ENCODE peak calls at places on chromosomes 3 and 15, in five cellular contexts. C is gastrocnemius medialis; L is CD8-positive, alpha-beta T cell; K is K562; N is RWPE2. X is an unnamed sample.

GRCh38 chr3:56704706-56705105 is 21.6 kb upstream of the TASOR start:
- DNase-seq in C (no peak), L (peak), K (no peak), N (no peak), X (no peak)

GRCh38 chr15:73078722-73079121 is 26.5 kb downstream of the NEO1 start:
- DNase-seq in C (no peak), L (no peak), K (no peak), N (no peak), X (no peak)

GRCh38 chr3:172303181-172303580 is 145.1 kb downstream of the GHSR start:
- DNase-seq in C (no peak), L (no peak), K (no peak), N (no peak), X (no peak)

GRCh38 chr3:124333931-124334640 is 342.2 kb upstream of the ROPN1 start:
- DNase-seq in C (no peak), L (no peak), K (no peak), N (no peak), X (no peak)

GRCh38 chr3:72768976-72769375 is 79.3 kb downstream of the SHQ1 start:
- DNase-seq in C (no peak), L (no peak), K (no peak), N (no peak), X (no peak)

GRCh38 chr15:60804551-60804950 is 325.6 kb upstream of the ICE2 start:
- DNase-seq in C (no peak), L (no peak), K (no peak), N (no peak), X (no peak)

GRCh38 chr15:45126535-45127158 is 3.0 kb downstream of the DUOXA1 start:
- DNase-seq in C (no peak), L (no peak), K (peak), N (no peak), X (no peak)

GRCh38 chr3:141507392-141508066 is 20.7 kb downstream of the RASA2 start:
- DNase-seq in C (no peak), L (no peak), K (no peak), N (no peak), X (no peak)

GRCh38 chr3:12197475-12197874 is 38.8 kb upstream of the TIMP4 start:
- DNase-seq in C (no peak), L (no peak), K (no peak), N (no peak), X (no peak)

GRCh38 chr3:17079933-17080332 is 195.2 kb downstream of the PLCL2 start:
- DNase-seq in C (no peak), L (no peak), K (no peak), N (no peak), X (no peak)

GRCh38 chr15:26773485-26773877 is 615 bp upstream of the GABRB3 start:
- DNase-seq in C (no peak), L (no peak), K (no peak), N (no peak), X (no peak)

GRCh38 chr3:150331978-150332568 is 76.0 kb upstream of the TSC22D2 start:
- DNase-seq in C (no peak), L (no peak), K (no peak), N (no peak), X (no peak)

GRCh38 chr3:15757824-15758223 is 40.0 kb downstream of the ANKRD28 start:
- DNase-seq in C (no peak), L (no peak), K (no peak), N (no peak), X (no peak)
- H3K27ac ChIP-seq in C (peak), L (no peak), K (no peak), N (no peak), X (peak)

DNA sequence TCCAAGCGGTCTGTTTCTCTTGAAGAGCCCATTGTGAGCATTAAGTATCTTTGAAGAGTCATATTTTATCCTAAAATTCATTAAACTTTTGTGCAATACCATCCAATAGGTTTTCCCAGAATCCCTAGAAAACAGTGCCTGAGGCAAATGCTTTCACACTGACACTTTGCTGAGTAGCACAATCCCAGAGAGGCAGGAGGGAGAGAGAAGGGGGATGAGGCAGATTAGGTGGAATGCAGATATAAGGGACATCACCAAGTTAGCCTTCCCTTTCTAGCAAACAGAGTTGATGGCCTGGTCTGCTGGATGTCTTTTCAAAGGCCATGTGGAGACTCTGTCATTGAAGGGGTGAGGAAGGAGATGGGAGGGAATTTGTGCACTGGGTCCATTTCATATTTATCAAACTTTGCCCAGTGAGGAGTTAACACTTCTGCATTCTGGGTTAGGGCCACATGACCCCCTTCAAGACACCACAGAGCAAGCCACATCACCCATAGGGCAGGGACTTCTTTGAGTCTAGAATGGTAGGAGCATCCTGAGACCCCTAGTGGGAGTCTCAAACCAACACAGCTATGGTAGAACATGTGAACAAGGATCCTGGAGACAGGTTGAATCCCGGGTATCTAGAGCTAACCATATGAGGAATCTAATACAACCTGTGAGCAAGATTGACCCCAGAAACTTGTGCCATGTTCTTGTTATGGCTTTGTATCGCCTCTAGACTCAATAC is 32.0 kb upstream of the SEMA6D start:
- DNase-seq in C (no peak), L (no peak), K (no peak), N (no peak), X (no peak)
- TF ChIP-seq CTCF in C (no peak), L (no peak), K (no peak), N (no peak), X (no peak)

DNA sequence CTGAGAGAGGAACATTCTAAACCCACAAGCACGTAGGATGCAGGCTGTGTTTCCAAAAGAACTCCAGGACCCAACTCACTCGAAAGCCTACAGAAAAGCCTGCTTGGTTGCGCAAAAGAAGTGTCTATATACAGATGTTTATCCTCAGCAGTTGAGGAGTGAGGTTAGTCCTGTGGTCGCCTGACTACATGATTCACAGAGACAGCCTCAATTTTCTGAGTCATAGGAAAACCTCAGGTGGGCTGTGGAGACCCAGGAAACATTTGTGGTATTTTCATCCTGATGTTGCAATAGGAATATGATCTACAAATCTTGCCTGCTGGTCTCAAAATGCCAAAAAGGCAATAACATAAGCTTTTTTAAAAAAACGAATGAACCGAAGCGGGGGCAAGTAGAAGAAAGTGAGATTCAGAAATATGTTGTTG is 183.8 kb upstream of the THRB start:
- DNase-seq in C (no peak), L (no peak), K (peak), N (peak), X (no peak)
- H3K4me3 ChIP-seq in C (no peak), L (no peak), K (no peak), N (no peak), X (no peak)

GRCh38 chr3:102259636-102260035 is 175.2 kb upstream of the ZPLD1 start:
- DNase-seq in C (no peak), L (no peak), K (no peak), N (no peak), X (no peak)
- H3K27ac ChIP-seq in C (no peak), L (no peak), K (no peak), N (no peak), X (no peak)

DNA sequence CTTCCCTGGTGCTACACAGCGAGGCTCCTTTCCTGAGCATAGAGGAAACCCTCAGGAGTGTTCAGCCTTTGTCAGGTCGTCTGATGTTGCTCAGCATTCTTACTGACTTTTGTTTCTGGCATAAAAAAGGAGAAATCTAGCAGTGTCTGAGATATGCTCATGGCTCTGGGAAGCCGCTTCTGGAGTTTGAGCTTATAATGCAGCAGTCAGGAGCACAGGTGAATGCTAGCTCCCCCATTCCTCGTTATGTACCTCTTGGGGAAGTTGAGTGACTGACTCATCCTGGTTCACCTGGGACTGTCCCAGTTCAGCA is 49.2 kb upstream of the MYZAP start:
- DNase-seq in C (no peak), L (no peak), K (no peak), N (peak), X (no peak)
- TF ChIP-seq CTCF in C (no peak), L (no peak), K (no peak), N (peak), X (no peak)

X was measured in coronary artery.